ENCODE peak calls at places on chromosomes 3 and 15, in nine cellular contexts. P is brain microvascular endothelial cell, N is fibroblast of mammary gland, Y is OCI-LY7, C is A549, O is left ventricle myocardium inferior, S is cardiac fibroblast, H is H7, F is AG09309. U is an unnamed sample.
A peak's percentile ranks its signal among the peaks of the same experiment; 100 is the strongest.

GRCh38 chr15:38217181-38217580 is 35.5 kb upstream of the SPRED1 start:
- DNase-seq in P (peak; percentile 76), H (no peak), N (peak; percentile 86), F (no peak), S (peak; percentile 79), O (no peak), C (peak; percentile 33), Y (peak; percentile 33), U (no peak)

GRCh38 chr15:52378746-52379394 is 83.3 kb upstream of the MYO5C start:
- DNase-seq in N (no peak), Y (no peak), S (no peak), H (no peak), F (no peak), O (no peak), P (no peak), C (no peak), U (no peak)

GRCh38 chr3:152320201-152320617 is 51.5 kb downstream of the MBNL1 start:
- DNase-seq in P (peak; percentile 53), H (no peak), O (no peak), C (no peak), F (no peak), N (peak; percentile 48), S (peak; percentile 59), Y (no peak), U (no peak)

GRCh38 chr3:175193815-175194518 is 334.8 kb downstream of the NAALADL2 start:
- DNase-seq in P (no peak), S (no peak), F (peak; percentile 27), C (no peak), H (no peak), Y (no peak), O (no peak), N (peak; percentile 64), U (no peak)

GRCh38 chr3:134348524-134348923 is 25.7 kb downstream of the AMOTL2 start:
- DNase-seq in P (no peak), C (no peak), F (no peak), H (peak; percentile 15), N (peak; percentile 65), Y (no peak), S (peak; percentile 36), O (no peak), U (no peak)

GRCh38 chr3:177832862-177833261 is 635.6 kb upstream of the TBL1XR1 start:
- DNase-seq in N (peak; percentile 56), S (peak; percentile 69), H (no peak), C (no peak), O (no peak), F (no peak), P (no peak), Y (no peak), U (no peak)

GRCh38 chr3:1251282-1252060 is 158.6 kb downstream of the CNTN6 start:
- DNase-seq in S (no peak), P (peak; percentile 5), C (no peak), Y (no peak), H (no peak), F (no peak), N (peak; percentile 86), O (no peak), U (no peak)

GRCh38 chr3:46300461-46300789 is 53.5 kb upstream of the CCR2 start:
- DNase-seq in Y (no peak), S (no peak), C (no peak), N (no peak), H (no peak), O (no peak), P (no peak), F (no peak), U (no peak)

GRCh38 chr3:11274743-11275142 is 2.5 kb downstream of the ATG7 start:
- DNase-seq in F (no peak), Y (no peak), P (no peak), C (no peak), O (no peak), N (peak; percentile 4), H (no peak), S (no peak), U (no peak)

GRCh38 chr3:11272913-11273574 is 847 bp downstream of the ATG7 start:
- DNase-seq in H (no peak), F (no peak), Y (peak; percentile 16), P (no peak), C (no peak), O (no peak), S (no peak), N (peak; percentile 15), U (peak; percentile 35)

GRCh38 chr3:11271986-11272904 is at the start of gene ATG7:
- DNase-seq in Y (peak; percentile 98), P (peak; percentile 94), O (peak; percentile 98), C (peak; percentile 97), H (peak; percentile 98), F (peak; percentile 76), S (peak; percentile 98), N (peak; percentile 94), U (peak; percentile 96)

GRCh38 chr3:11276901-11277300 is 4.7 kb downstream of the ATG7 start:
- DNase-seq in O (no peak), H (no peak), S (no peak), C (no peak), N (no peak), F (no peak), Y (no peak), P (no peak), U (no peak)

GRCh38 chr3:11273945-11274344 is 1.7 kb downstream of the ATG7 start:
- DNase-seq in P (no peak), F (no peak), S (no peak), H (no peak), Y (no peak), O (no peak), N (no peak), C (no peak), U (no peak)
- H3K4me3 ChIP-seq in P (no peak overlapping the region), F (no peak overlapping the region), S (no peak overlapping the region), H (no peak overlapping the region), Y (peak overlapping the region; percentile 94), O (no peak overlapping the region), N (no peak overlapping the region), C (no peak overlapping the region), U (peak overlapping the region; percentile 99)

DNA sequence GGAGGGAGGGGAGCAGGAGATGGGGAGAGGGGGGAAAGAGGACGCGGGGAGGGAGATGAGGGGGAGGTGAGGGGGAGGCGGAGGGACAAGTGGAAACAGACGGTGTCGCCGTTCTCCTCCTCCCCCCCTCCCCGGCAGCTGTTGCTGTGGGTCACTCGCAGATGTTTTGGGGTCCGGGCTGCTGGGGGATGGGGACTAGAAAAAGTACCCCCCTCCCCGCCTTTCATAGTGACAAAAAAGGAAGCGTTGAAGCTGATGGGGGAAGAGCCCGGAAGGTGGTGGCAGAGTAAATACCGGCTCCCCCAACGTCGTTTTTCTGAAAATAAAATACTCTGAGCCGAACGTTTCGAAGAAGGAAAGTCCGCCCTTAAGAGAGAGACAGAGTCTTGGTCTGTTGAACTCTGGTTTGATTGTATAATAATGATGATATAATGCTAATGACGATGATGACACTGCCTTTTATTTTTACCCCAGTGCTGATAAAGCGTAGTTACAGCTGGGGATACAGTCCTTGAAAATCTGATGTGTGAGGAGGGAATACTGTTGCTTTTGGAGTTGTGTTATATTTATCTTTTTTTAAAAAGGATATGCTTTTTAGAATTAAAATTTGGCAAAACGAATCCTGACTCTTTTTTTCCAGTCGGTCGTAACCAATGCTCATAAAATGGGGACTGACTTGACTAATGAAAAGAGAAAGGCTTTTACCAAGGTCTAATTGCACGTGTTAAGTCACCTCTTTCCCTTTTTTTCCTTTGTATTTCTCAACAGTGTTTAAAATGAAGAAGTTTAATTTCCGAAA is 997 bp downstream of the STXBP5L start:
- DNase-seq in P (no peak), N (no peak), S (no peak), O (no peak), C (no peak), F (no peak), H (no peak), Y (peak; percentile 58), U (no peak)
- H3K4me3 ChIP-seq in P (peak overlapping the region; percentile 38), N (no peak overlapping the region), S (peak overlapping the region; percentile 48), O (peak overlapping the region; percentile 61), C (peak overlapping the region; percentile 49), F (peak overlapping the region; percentile 17), H (peak overlapping the region; percentile 82), Y (peak overlapping the region; percentile 74), U (no peak overlapping the region)

GRCh38 chr3:126268866-126269265 is 88.3 kb downstream of the KLF15 start:
- DNase-seq in F (no peak), C (no peak), H (no peak), Y (no peak), S (no peak), O (no peak), N (no peak), P (no peak), U (no peak)

GRCh38 chr3:126267169-126267975 is 87.0 kb upstream of the ALDH1L1 start:
- DNase-seq in H (peak; percentile 90), C (peak; percentile 75), N (peak; percentile 75), Y (no peak), F (peak; percentile 88), P (peak; percentile 89), S (peak; percentile 97), O (peak; percentile 81), U (no peak)

GRCh38 chr3:126269360-126269759 is 87.8 kb downstream of the KLF15 start:
- DNase-seq in F (no peak), S (no peak), O (no peak), Y (no peak), H (peak; percentile 49), C (peak; percentile 15), P (no peak), N (peak; percentile 18), U (no peak)

GRCh38 chr3:126266850-126267168 is 86.4 kb upstream of the ALDH1L1 start:
- DNase-seq in N (no peak), Y (no peak), O (no peak), F (no peak), H (no peak), C (no peak), P (no peak), S (no peak), U (no peak)

DNA sequence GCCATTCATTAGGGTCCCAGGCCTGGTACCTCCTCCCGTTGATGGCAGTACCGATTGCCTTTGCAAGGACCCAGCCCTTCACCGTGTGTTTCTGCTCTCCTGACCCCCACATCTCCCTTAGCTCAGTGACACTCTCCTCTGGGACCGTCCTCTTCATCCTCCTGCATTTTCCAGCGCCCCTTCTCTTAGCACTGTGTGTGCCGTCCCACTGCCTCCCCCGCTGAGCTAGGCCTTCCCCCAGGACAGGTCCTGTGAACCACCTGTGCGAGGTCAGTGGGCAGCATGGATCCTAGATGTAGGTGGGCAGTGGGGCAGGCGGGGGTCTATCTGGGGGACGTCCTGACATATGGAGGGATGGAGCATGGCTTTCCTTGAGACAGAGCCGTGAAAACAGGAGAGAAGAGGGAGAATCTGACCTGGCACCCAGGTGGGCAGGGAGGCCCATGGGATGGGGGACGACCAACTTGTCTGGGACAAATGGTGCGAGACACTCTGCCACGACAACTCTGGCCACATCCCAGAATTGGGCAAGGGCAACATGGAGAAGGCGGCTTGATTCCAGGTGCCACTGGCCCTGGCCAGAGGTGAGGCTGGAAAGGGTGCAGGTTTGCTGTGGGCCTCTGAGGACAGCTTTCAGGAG is 87.7 kb upstream of the ALDH1L1 start:
- DNase-seq in H (no peak), P (no peak), C (no peak), O (no peak), N (no peak), F (no peak), Y (no peak), S (no peak), U (no peak)
- H3K4me3 ChIP-seq in H (peak overlapping the region; percentile 49), P (peak overlapping the region; percentile 46), C (peak overlapping the region; percentile 42), O (peak overlapping the region; percentile 57), N (no peak overlapping the region), F (peak overlapping the region; percentile 36), Y (no peak overlapping the region), S (peak overlapping the region; percentile 43), U (no peak overlapping the region)

DNA sequence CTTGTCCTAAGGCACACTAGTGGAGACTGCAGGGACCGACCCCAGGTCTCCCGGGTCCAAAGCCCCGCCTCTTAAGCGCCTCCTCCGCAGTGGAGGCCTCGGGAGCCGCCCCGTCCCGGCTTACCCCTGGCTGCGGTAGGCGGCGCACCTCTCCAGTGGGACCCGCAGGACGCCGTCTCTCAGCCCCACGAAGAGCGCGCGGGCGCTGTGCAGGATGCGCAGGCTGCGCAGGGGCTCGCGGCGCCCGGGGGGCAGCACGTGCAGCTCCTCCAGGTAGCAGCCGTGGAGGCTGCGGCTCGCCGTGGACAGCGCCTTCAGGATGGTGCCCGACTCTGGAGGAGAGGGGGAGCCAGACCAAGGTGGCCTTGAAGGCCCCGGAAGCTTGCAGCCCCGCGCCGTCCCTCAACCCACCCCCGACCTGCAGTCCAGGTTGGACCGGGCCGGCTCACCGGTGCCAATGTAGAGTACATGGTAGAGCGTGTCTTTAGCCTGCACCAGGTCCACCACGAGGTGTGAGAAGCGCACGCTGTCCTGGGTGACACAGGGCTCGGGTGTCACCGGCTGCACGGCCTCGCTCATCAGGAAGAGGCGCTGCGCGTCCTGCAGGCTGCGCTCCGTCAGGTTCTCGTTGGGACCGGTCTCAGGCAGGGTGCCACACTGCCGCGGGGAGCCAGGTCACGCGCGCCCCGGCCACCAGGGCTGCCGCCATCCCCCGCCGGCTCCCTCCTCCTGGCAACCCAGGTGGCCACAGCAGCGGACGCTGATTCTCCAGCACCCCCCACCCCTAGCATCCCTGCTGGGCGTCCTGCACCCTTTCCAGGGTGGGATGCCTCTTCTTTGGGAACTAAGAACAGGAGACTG is 105.5 kb downstream of the SEMA5B start:
- DNase-seq in C (peak; percentile 14), S (no peak), N (no peak), Y (no peak), F (no peak), P (no peak), H (peak; percentile 96), O (no peak), U (no peak)
- H3K4me3 ChIP-seq in C (peak overlapping the region; percentile 31), S (no peak overlapping the region), N (no peak overlapping the region), Y (no peak overlapping the region), F (no peak overlapping the region), P (no peak overlapping the region), H (peak overlapping the region; percentile 45), O (no peak overlapping the region), U (no peak overlapping the region)

U was measured in CD4-positive, CD25-positive, alpha-beta regulatory T cell.